ENCODE peak calls at places on chromosomes 3 and 15, in four cellular contexts. C, Z, I and J are unnamed samples.

GRCh38 chr3:168213920-168214319 is 118.2 kb upstream of the GOLIM4 start:
- DNase-seq in I (no peak), C (no peak), Z (peak; percentile 17), J (no peak)

GRCh38 chr3:123447749-123448502 is 964 bp downstream of the ADCY5 start:
- DNase-seq in I (peak; percentile 33), C (no peak), Z (no peak), J (peak; percentile 32)

GRCh38 chr15:58755956-58756355 is 6.4 kb upstream of the ADAM10 start:
- DNase-seq in I (no peak), C (no peak), Z (no peak), J (no peak)

GRCh38 chr15:100932676-100933348 is 13.7 kb downstream of the LRRK1 start:
- DNase-seq in I (no peak), C (no peak), Z (no peak), J (no peak)

GRCh38 chr15:91881551-91882297 is 28.2 kb downstream of the SLCO3A1 start:
- DNase-seq in Z (no peak), I (no peak), C (no peak), J (no peak)

GRCh38 chr15:42057744-42058646 is 36.4 kb downstream of the PLA2G4D start:
- DNase-seq in I (no peak), C (no peak), Z (no peak), J (no peak)

GRCh38 chr15:38961886-38962285 is 397.3 kb upstream of the RASGRP1 start:
- DNase-seq in Z (no peak), C (no peak), I (no peak), J (no peak)

GRCh38 chr15:65058394-65059368 is 9.1 kb downstream of the RASL12 start:
- DNase-seq in I (no peak), C (peak; percentile 63), Z (no peak), J (no peak)

GRCh38 chr15:59707619-59708018 is 18.5 kb upstream of the BNIP2 start:
- DNase-seq in Z (no peak), C (no peak), I (no peak), J (no peak)

GRCh38 chr3:38102073-38102844 is 34.7 kb downstream of the ACAA1 start:
- DNase-seq in Z (no peak), C (no peak), I (no peak), J (no peak)

GRCh38 chr15:70112018-70112395 is 14.3 kb upstream of the TLE3 start:
- DNase-seq in C (no peak), I (no peak), Z (no peak), J (no peak)

GRCh38 chr3:115385935-115386334 is 237.4 kb upstream of the GAP43 start:
- DNase-seq in Z (no peak), I (no peak), C (no peak), J (no peak)

GRCh38 chr3:122911901-122912300 is 115.7 kb downstream of the SEMA5B start:
- DNase-seq in C (no peak), I (no peak), Z (no peak), J (no peak)

GRCh38 chr3:123186695-123187094 is 15.0 kb upstream of the SEC22A start:
- DNase-seq in Z (no peak), C (no peak), I (no peak), J (no peak)

GRCh38 chr15:41544650-41545015 is 576 bp upstream of the RPAP1 start:
- DNase-seq in Z (no peak), I (peak; percentile 31), C (peak; percentile 79), J (peak; percentile 42)

GRCh38 chr3:128334086-128334650 is 132.5 kb downstream of the DNAJB8 start:
- DNase-seq in Z (no peak), C (peak; percentile 42), I (no peak), J (no peak)

GRCh38 chr15:19984101-19984500 is 557.5 kb downstream of the GOLGA6L6 start:
- DNase-seq in Z (no peak), I (no peak), C (no peak), J (no peak)

GRCh38 chr3:20574746-20575145 is 388.7 kb upstream of the SGO1 start:
- DNase-seq in Z (no peak), I (no peak), C (no peak), J (no peak)

GRCh38 chr3:57068437-57069089 is 8.1 kb downstream of the SPATA12 start:
- DNase-seq in I (peak; percentile 28), C (peak; percentile 84), Z (peak; percentile 95), J (no peak)
- H3K27ac ChIP-seq in I (peak overlapping the region; percentile 44), C (peak overlapping the region; percentile 67), Z (peak overlapping the region; percentile 8), J (peak overlapping the region; percentile 71)

GRCh38 chr3:172582712-172583111 is 59.5 kb upstream of the TNFSF10 start:
- DNase-seq in Z (no peak), I (no peak), C (no peak), J (no peak)

GRCh38 chr3:172581757-172582166 is 58.5 kb upstream of the TNFSF10 start:
- DNase-seq in C (no peak), I (no peak), Z (no peak), J (no peak)

GRCh38 chr3:172575375-172575774 is 52.1 kb upstream of the TNFSF10 start:
- DNase-seq in C (no peak), I (no peak), Z (no peak), J (no peak)

GRCh38 chr3:172580680-172581079 is 57.5 kb upstream of the TNFSF10 start:
- DNase-seq in I (no peak), Z (no peak), C (no peak), J (no peak)

GRCh38 chr3:172577962-172578560 is 54.8 kb upstream of the TNFSF10 start:
- DNase-seq in I (no peak), C (no peak), Z (no peak), J (no peak)
- TF ChIP-seq EP300 in I (no peak), C (no peak), Z (no peak), J (no peak)

DNA sequence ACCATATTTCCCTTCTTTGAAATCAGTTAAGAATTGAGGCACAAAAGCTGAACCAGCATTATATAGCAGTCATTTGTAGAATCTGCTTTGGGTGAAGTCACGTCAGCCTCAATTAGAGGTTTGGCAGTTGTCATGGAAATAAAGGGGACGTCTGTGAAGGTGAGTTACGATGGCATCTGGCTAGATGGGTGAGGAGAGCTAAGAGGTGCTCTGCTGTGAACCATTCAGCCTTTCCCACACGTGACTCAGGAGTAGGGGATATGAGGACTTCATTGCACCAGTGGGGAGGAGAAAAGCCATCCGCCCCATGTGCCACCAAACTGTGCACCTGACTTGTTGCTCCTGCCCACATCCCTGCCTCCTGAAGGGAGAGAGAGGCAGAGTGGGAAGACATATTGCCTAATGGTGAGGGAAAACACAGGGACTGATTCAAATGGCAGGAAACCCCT is 2.8 kb upstream of the C15orf40 start:
- DNase-seq in C (no peak), I (no peak), Z (no peak), J (no peak)
- TF ChIP-seq POLR2AphosphoS5 in C (no peak), I (no peak), Z (peak; percentile 40), J (no peak)

GRCh38 chr3:195550723-195551122 is 7.6 kb upstream of the PPP1R2 start:
- DNase-seq in C (no peak), I (no peak), Z (no peak), J (no peak)
- H3K27ac ChIP-seq in C (no peak overlapping the region), I (peak overlapping the region; percentile 71), Z (peak overlapping the region; percentile 49), J (peak overlapping the region; percentile 54)

DNA sequence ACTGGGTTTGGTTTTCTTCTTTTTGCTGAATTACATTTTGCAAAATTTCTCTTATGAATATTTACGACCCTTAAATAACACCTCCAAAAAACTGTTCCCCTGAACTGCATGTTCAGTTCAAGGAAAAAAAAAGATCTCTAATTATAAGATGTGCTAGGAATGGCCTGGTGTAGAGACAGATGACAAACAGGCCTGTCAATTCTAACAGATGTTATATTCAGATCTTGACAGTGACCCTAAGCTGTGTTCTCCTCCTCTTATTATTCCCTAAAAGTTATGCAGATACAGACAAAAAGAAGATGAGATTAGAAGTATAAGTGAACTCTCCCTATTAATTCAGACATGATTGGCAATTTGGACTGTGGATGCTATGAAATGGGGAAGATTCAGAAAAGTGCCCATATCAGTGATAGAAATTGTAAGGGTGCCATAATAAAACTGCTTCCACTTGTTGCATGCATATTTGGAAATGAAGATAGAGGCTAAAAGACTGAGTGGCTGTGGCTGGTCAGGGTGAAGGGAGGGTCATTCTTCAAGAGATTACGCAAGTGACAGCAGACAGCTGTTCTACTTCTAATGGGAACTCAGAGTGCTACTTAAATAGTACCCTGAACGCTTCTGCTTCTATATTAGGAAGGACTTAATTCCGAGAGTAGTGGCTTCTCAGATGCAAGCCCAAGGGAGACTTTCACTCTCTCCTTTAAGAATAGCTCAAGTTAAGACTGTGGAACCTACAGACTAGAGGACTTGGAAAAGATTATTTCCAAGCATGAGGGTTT is 75.5 kb downstream of the ADAMTS9 start:
- DNase-seq in C (peak; percentile 86), I (peak; percentile 15), Z (no peak), J (no peak)
- TF ChIP-seq EP300 in C (peak; percentile 92), I (peak; percentile 82), Z (no peak), J (peak; percentile 71)

GRCh38 chr15:73951591-73951990 is 25.3 kb downstream of the LOXL1 start:
- DNase-seq in I (no peak), C (no peak), Z (no peak), J (no peak)
- TF ChIP-seq POLR2AphosphoS5 in I (no peak), C (no peak), Z (no peak), J (no peak)

DNA sequence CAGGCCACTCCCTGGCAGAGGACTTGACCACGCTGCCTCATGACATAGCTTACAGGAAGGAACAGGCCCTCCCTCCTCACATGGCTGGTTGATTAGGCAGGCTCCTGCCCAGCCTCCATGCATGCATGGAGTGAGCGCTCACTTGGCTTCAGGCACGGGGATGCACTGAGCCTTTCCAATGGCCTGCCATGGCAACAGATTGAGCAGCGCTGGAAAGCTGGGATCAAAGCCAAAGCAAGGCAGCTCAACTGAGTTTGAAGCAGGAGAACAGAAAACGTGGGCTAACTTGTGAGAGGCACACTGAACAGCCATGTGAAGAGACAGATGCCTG is 5.9 kb upstream of the GRAMD2A start:
- DNase-seq in I (no peak), Z (no peak), C (peak; percentile 84), J (peak; percentile 68)
- H3K27ac ChIP-seq in I (no peak overlapping the region), Z (no peak overlapping the region), C (peak overlapping the region; percentile 44), J (peak overlapping the region; percentile 47)

GRCh38 chr3:9249273-9250192 is at the start of gene SRGAP3:
- DNase-seq in Z (peak; percentile 73), C (peak; percentile 92), I (peak; percentile 92), J (peak; percentile 90)
- TF ChIP-seq EP300 in Z (no peak), C (no peak), I (no peak), J (no peak)

DNA sequence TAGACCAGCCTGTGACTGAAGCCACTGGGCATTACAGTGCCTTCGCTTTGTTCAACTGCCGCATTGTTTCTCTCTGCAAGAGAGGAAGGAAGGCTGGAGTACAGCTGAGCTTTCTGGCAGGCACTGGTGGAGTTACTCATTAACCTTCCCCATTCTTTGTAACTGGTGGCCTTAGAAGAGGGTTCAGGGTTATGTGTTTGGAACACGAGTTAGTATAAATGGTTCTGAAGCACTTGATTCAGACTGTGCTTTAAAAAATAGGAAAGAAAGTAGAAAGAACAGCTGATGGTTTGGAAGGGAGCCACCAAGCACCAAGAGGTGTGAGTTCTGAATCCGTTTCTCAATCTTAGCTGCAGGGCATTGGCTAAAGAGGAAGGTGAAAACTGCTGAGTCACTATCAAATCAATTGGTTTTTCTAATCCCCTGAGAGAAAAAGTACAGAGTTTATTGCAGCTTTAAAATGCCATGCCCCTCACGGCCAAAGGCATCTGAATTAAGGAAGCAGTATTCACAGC is 3.7 kb downstream of the HGD start:
- DNase-seq in Z (peak; percentile 35), C (no peak), I (peak; percentile 70), J (peak; percentile 86)
- TF ChIP-seq POLR2AphosphoS5 in Z (no peak), C (no peak), I (peak; percentile 46), J (peak; percentile 75)